ENCODE peak calls at places on chromosomes 3 and 15, in six cellular contexts. D is PC-3, Q is fibroblast of lung, U is transverse colon, O is cardiac muscle cell, T is gastrocnemius medialis. B is an unnamed sample.

GRCh38 chr15:66359740-66360139 is 3.3 kb upstream of the TIPIN start:
- DNase-seq in D (peak; percentile 76), Q (no peak), U (peak; percentile 20), O (no peak), T (no peak), B (no peak)

GRCh38 chr3:8643693-8644365 is 769 bp downstream of the SSUH2 start:
- DNase-seq in D (no peak), Q (no peak), U (no peak), O (no peak), T (no peak), B (no peak)

GRCh38 chr15:64236156-64236555 is 73.3 kb upstream of the PPIB start:
- DNase-seq in D (no peak), Q (no peak), U (no peak), O (no peak), T (no peak), B (no peak)

GRCh38 chr3:12120374-12121140 is 38.2 kb downstream of the TIMP4 start:
- DNase-seq in D (no peak), Q (no peak), U (no peak), O (no peak), T (no peak), B (no peak)

GRCh38 chr15:48393650-48394049 is 62.4 kb downstream of the DUT start:
- DNase-seq in D (no peak), Q (peak; percentile 84), U (peak; percentile 19), O (no peak), T (no peak), B (no peak)

GRCh38 chr15:39180494-39180930 is 400.4 kb upstream of the THBS1 start:
- DNase-seq in D (no peak), Q (peak; percentile 47), U (no peak), O (no peak), T (no peak), B (no peak)

GRCh38 chr3:185807455-185808068 is 17.3 kb downstream of the IGF2BP2 start:
- DNase-seq in D (peak; percentile 73), Q (peak; percentile 96), U (no peak), O (no peak), T (no peak), B (no peak)

GRCh38 chr3:12999147-13000140 is 73.8 kb downstream of the IQSEC1 start:
- DNase-seq in D (no peak), Q (peak; percentile 48), U (peak; percentile 93), O (no peak), T (peak; percentile 71), B (peak; percentile 62)

GRCh38 chr3:43019168-43019765 is 40.2 kb downstream of the GASK1A start:
- DNase-seq in D (no peak), Q (no peak), U (no peak), O (no peak), T (no peak), B (no peak)

GRCh38 chr3:129051776-129052400 is 8.7 kb upstream of the GP9 start:
- DNase-seq in D (peak; percentile 12), Q (no peak), U (peak; percentile 28), O (no peak), T (no peak), B (no peak)

GRCh38 chr3:117355566-117355965 is 646.0 kb downstream of the TUSC7 start:
- DNase-seq in D (no peak), Q (peak; percentile 1), U (no peak), O (peak; percentile 50), T (no peak), B (no peak)

GRCh38 chr3:33915796-33916589 is 117.6 kb downstream of the PDCD6IP start:
- DNase-seq in D (peak; percentile 13), Q (peak; percentile 33), U (no peak), O (peak; percentile 55), T (no peak), B (no peak)

GRCh38 chr15:73655724-73656123 is 22.5 kb upstream of the NPTN start:
- DNase-seq in D (no peak), Q (no peak), U (no peak), O (no peak), T (no peak), B (no peak)

GRCh38 chr3:126524429-126524988 is 554 bp downstream of the CHST13 start:
- DNase-seq in D (no peak), Q (no peak), U (peak; percentile 32), O (no peak), T (no peak), B (no peak)

GRCh38 chr3:197253243-197253947 is 45.0 kb downstream of the DLG1 start:
- DNase-seq in D (no peak), Q (no peak), U (no peak), O (no peak), T (no peak), B (no peak)

GRCh38 chr15:87219650-87220615 is 1036.6 kb downstream of the NTRK3 start:
- DNase-seq in D (peak; percentile 56), Q (peak; percentile 75), U (no peak), O (no peak), T (no peak), B (no peak)

GRCh38 chr15:40232625-40233070 is 6.2 kb upstream of the PAK6 start:
- DNase-seq in D (no peak), Q (peak; percentile 30), U (no peak), O (no peak), T (no peak), B (no peak)

GRCh38 chr15:40234783-40235182 is 4.1 kb upstream of the PAK6 start:
- DNase-seq in D (peak; percentile 28), Q (no peak), U (no peak), O (no peak), T (no peak), B (no peak)

GRCh38 chr15:40235201-40235890 is 3.5 kb upstream of the PAK6 start:
- DNase-seq in D (no peak), Q (no peak), U (no peak), O (no peak), T (no peak), B (no peak)

GRCh38 chr15:40229956-40230355 is 8.9 kb upstream of the PAK6 start:
- DNase-seq in D (no peak), Q (no peak), U (no peak), O (no peak), T (no peak), B (no peak)

DNA sequence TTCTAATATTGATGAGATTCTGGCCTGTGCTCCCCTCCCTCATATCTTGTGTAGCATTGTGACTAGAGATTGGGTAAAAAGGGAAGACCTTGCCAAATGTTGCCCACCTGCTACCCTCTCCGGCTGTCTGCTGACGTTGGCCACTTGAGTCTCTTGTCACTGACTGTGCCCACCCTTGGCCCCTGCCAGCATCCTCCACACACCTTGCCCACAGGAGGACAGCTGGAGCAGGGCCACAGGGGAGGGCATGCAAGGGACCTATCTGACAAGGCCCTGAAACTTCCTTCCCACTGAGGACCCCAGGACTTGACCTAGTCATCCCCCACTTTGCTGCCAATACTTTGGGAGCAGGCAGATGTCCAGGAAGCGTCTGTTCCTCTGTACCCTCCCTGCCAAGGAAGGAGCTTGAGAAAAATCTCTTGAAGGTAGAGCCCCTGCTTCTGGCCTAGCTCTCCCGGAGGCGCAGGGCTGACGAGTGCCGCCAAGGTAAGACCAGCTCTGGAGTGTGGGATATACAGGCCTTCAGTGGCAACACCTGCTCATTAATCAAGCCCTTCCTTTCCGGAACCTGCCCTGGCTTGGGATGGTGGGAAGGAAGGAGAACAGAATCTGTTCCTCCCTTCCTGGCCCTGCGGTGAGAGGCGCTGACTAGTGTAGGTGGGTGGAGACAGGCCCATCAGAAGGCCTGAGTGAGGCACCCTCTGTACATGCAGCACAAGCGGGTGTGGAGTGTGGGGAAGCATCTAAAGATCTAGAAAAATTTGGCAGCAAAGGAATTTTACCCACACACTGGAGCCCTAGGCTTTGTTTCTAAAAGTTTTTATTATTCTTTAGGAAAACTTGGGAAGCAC is 4.9 kb upstream of the PAK6 start:
- DNase-seq in D (no peak), Q (peak; percentile 45), U (no peak), O (no peak), T (no peak), B (no peak)
- H3K27ac ChIP-seq in D (no peak overlapping the region), Q (no peak overlapping the region), U (no peak overlapping the region), O (no peak overlapping the region), T (no peak overlapping the region), B (no peak overlapping the region)

DNA sequence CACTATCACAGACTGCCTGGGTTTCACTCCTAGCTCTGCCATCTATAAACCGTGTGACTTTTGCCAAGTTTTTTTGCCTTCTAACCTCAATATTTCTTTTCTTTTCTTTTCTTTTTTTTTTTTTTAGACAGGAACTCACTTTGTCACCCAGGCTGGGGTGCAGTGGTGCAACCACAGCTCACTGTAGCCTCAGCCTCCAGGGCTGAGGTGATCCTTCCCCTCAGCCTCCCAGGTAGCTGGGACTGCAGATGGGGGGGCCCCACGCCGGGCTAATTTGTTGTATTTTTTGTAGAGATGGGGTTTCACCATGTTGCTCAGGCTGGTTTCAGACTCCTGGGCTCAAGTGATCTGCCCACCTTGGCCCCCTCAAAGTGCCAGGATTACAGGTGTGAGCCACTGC is 3.2 kb upstream of the ADAM10 start:
- DNase-seq in D (no peak), Q (no peak), U (no peak), O (no peak), T (no peak), B (no peak)
- TF ChIP-seq CTCF in D (no peak), Q (no peak), U (no peak), O (no peak), T (no peak), B (no peak)

GRCh38 chr3:134311265-134311664 is 60.6 kb upstream of the RYK start:
- DNase-seq in D (peak; percentile 12), Q (peak; percentile 86), U (no peak), O (no peak), T (no peak), B (no peak)
- H3K4me1 ChIP-seq in D (peaks cover 57% of the 10 kb centered on the region), Q (peaks cover 42% of the 10 kb centered on the region), U (peaks cover 33% of the 10 kb centered on the region), O (peaks cover 4% of the 10 kb centered on the region), T (peaks cover 43% of the 10 kb centered on the region), B (peaks cover 65% of the 10 kb centered on the region)

GRCh38 chr3:5186854-5187151 is 704 bp upstream of the EDEM1 start:
- DNase-seq in D (peak; percentile 33), Q (peak; percentile 62), U (no peak), O (peak; percentile 25), T (no peak), B (no peak)

GRCh38 chr3:5186089-5186853 is 1.2 kb upstream of the EDEM1 start:
- DNase-seq in D (no peak), Q (no peak), U (no peak), O (no peak), T (peak; percentile 12), B (no peak)

GRCh38 chr3:5188419-5189405 is 1.2 kb downstream of the EDEM1 start:
- DNase-seq in D (peak; percentile 49), Q (peak; percentile 30), U (peak; percentile 46), O (peak; percentile 27), T (no peak), B (no peak)

GRCh38 chr3:5187920-5188418 is 462 bp downstream of the EDEM1 start:
- DNase-seq in D (peak; percentile 39), Q (peak; percentile 41), U (peak; percentile 38), O (peak; percentile 57), T (no peak), B (no peak)

DNA sequence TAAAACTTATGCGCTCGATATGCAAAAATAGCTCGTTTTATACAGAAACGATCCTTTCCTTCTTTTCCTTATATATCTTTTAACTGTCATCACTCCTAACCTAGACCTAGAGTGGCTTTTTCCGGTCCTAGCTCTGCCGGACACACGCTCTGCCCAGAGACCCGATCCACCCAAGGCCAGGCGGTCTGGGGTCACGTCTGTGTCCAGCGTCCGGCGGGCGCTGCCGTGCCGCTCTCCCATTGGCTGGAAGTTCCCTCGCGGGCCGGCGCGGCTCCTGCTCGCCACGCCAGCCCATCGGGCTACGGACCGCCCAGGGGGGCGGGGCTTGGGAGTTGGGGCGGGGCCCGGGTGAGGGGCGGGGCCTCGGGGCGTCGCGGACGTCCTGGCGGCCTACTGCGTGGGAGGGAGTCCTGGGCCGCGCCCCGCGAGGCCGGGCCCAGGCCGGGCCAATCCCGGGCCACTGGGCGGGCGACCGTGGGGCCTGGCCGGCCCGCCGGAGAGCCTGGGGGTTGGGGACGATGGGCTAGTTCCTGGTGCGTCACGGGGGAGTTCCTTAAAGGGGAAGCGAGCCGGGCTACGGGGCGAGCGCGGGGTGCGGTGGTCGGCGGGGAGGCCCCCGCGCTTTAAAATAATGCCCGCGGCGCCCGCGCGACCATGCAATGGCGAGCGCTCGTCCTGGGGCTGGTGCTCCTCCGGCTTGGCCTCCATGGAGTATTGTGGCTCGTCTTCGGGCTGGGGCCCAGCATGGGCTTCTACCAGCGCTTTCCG is at the start of gene EDEM1:
- DNase-seq in D (peak; percentile 98), Q (peak; percentile 93), U (peak; percentile 97), O (peak; percentile 93), T (peak; percentile 93), B (peak; percentile 57)
- H3K27ac ChIP-seq in D (peak within 1 kb of the TSS; percentile 64), Q (peak within 1 kb of the TSS; percentile 93), U (peak within 1 kb of the TSS; percentile 100), O (peak within 1 kb of the TSS; percentile 67), T (peak within 1 kb of the TSS; percentile 95), B (peak within 1 kb of the TSS; percentile 93)

B was measured in thoracic aorta.